ENCODE peak calls at places on chromosome 7, in five cellular contexts. B is fibroblast of lung, M is right cardiac atrium, N is ureter, C is brain microvascular endothelial cell. J is an unnamed sample.

GRCh38 chr7:28787116-28787515 is 171.0 kb downstream of the TRIL start:
- DNase-seq in M (no peak), B (no peak), C (no peak), N (no peak), J (no peak)

GRCh38 chr7:18495412-18496335 is at the start of gene HDAC9:
- DNase-seq in N (no peak), M (no peak), B (peak), C (peak), J (no peak)

GRCh38 chr7:88826222-88826621 is 30.7 kb upstream of the TEX47 start:
- DNase-seq in N (no peak), C (no peak), M (no peak), B (no peak), J (no peak)

GRCh38 chr7:20828947-20829346 is 42.3 kb upstream of the SP8 start:
- DNase-seq in B (no peak), N (no peak), M (no peak), C (no peak), J (no peak)

GRCh38 chr7:12917801-12918200 is 230.4 kb downstream of the ARL4A start:
- DNase-seq in C (no peak), N (no peak), B (no peak), M (no peak), J (no peak)

GRCh38 chr7:32259917-32260596 is 189.8 kb upstream of the PDE1C start:
- DNase-seq in C (no peak), N (no peak), M (peak), B (no peak), J (no peak)

GRCh38 chr7:36400606-36401005 is 10.9 kb downstream of the ANLN start:
- DNase-seq in B (no peak), N (no peak), M (no peak), C (peak), J (no peak)

GRCh38 chr7:142228681-142229080 is 29.2 kb downstream of the PRSS58 start:
- DNase-seq in N (no peak), C (no peak), B (no peak), M (no peak), J (no peak)

GRCh38 chr7:135842446-135843175 is 94.0 kb upstream of the FAM180A start:
- DNase-seq in M (no peak), B (peak), N (no peak), C (no peak), J (no peak)

GRCh38 chr7:27295236-27295635 is 52.6 kb downstream of the EVX1 start:
- DNase-seq in N (no peak), C (no peak), B (no peak), M (no peak), J (no peak)

J was measured in GF-D8.